ENCODE peak calls at places on chromosomes 5 and 9, in four cellular contexts. W, N, O and L are unnamed samples.

GRCh38 chr9:121637441-121638222 is 13.8 kb upstream of the DAB2IP start:
- DNase-seq in O (no peak), W (peak; percentile 36), N (peak; percentile 66), L (no peak)

GRCh38 chr9:70519912-70520724 is 105.7 kb upstream of the KLF9 start:
- DNase-seq in O (no peak), N (no peak), W (no peak), L (no peak)

GRCh38 chr9:133738806-133739150 is 626 bp upstream of the SARDH start:
- DNase-seq in N (no peak), O (no peak), W (no peak), L (no peak)

GRCh38 chr9:136653323-136654064 is 9.2 kb upstream of the EGFL7 start:
- DNase-seq in N (no peak), O (no peak), W (no peak), L (no peak)

GRCh38 chr5:43941806-43942205 is 338.8 kb downstream of the NNT start:
- DNase-seq in O (no peak), N (no peak), W (no peak), L (no peak)

GRCh38 chr9:102714184-102714583 is 280.9 kb upstream of the CYLC2 start:
- DNase-seq in O (no peak), N (no peak), W (no peak), L (no peak)

GRCh38 chr5:16507716-16508115 is 42.1 kb upstream of the ZNF622 start:
- DNase-seq in W (no peak), N (no peak), O (no peak), L (no peak)

GRCh38 chr5:56172225-56172624 is 60.9 kb downstream of the ANKRD55 start:
- DNase-seq in O (no peak), N (no peak), W (peak; percentile 33), L (no peak)

GRCh38 chr9:32966036-32966435 is 35.4 kb downstream of the APTX start:
- DNase-seq in O (no peak), N (no peak), W (peak; percentile 74), L (no peak)

GRCh38 chr5:176880393-176881020 is 18.6 kb downstream of the HK3 start:
- DNase-seq in W (no peak), N (no peak), O (no peak), L (no peak)

GRCh38 chr9:81380960-81381359 is 308.4 kb downstream of the TLE1 start:
- DNase-seq in W (no peak), N (no peak), O (no peak), L (no peak)

GRCh38 chr9:135280666-135281065 is 193.2 kb downstream of the OLFM1 start:
- DNase-seq in O (no peak), W (no peak), N (no peak), L (no peak)

GRCh38 chr5:65172486-65173129 is 309.1 kb downstream of the ADAMTS6 start:
- DNase-seq in W (no peak), O (no peak), N (no peak), L (no peak)

GRCh38 chr9:85569988-85570387 is 171.8 kb downstream of the AGTPBP1 start:
- DNase-seq in O (no peak), N (no peak), W (peak; percentile 4), L (no peak)

GRCh38 chr5:93721511-93721910 is 19.9 kb downstream of the POU5F2 start:
- DNase-seq in N (no peak), W (no peak), O (no peak), L (no peak)

GRCh38 chr9:97501177-97501971 is at the start of gene TMOD1:
- DNase-seq in N (peak; percentile 99), W (peak; percentile 55), O (peak; percentile 79), L (peak; percentile 91)

GRCh38 chr9:136651859-136652258 is 10.9 kb upstream of the EGFL7 start:
- DNase-seq in N (no peak), W (no peak), O (no peak), L (no peak)

GRCh38 chr9:16217933-16218830 is 652.3 kb downstream of the BNC2 start:
- DNase-seq in N (no peak), O (no peak), W (no peak), L (no peak)

GRCh38 chr5:111134080-111134479 is 41.9 kb downstream of the WDR36 start:
- DNase-seq in W (peak; percentile 88), O (no peak), N (no peak), L (no peak)

GRCh38 chr5:98781964-98782363 is 8.5 kb downstream of the RGMB start:
- DNase-seq in W (no peak), N (no peak), O (no peak), L (no peak)

GRCh38 chr5:77568082-77568481 is 70.4 kb downstream of the OTP start:
- DNase-seq in O (no peak), N (no peak), W (no peak), L (no peak)

GRCh38 chr9:129175825-129176633 is 2.0 kb downstream of the IER5L start:
- DNase-seq in N (peak; percentile 77), O (peak; percentile 92), W (peak; percentile 84), L (peak; percentile 97)

GRCh38 chr9:107706706-107707105 is 217.1 kb upstream of the KLF4 start:
- DNase-seq in W (no peak), N (no peak), O (no peak), L (no peak)

GRCh38 chr5:139635191-139635590 is 13.0 kb upstream of the CXXC5 start:
- DNase-seq in O (no peak), W (no peak), N (no peak), L (no peak)

GRCh38 chr9:78707481-78707977 is 410.6 kb downstream of the PSAT1 start:
- DNase-seq in N (no peak), W (no peak), O (no peak), L (no peak)

GRCh38 chr5:107040907-107041306 is 629.8 kb downstream of the EFNA5 start:
- DNase-seq in W (no peak), O (no peak), N (no peak), L (no peak)

GRCh38 chr5:95727764-95728191 is 3.4 kb upstream of the RHOBTB3 start:
- DNase-seq in N (peak; percentile 31), W (no peak), O (no peak), L (no peak)

GRCh38 chr5:159441441-159441840 is 111.2 kb upstream of the IL12B start:
- DNase-seq in W (no peak), O (no peak), N (peak; percentile 31), L (no peak)

GRCh38 chr5:90131734-90132133 is 277.8 kb downstream of the CETN3 start:
- DNase-seq in O (no peak), W (no peak), N (no peak), L (no peak)

GRCh38 chr5:642481-642880 is 30.3 kb downstream of the CEP72 start:
- DNase-seq in W (no peak), O (no peak), N (no peak), L (no peak)

GRCh38 chr9:23659346-23660006 is 166.6 kb downstream of the ELAVL2 start:
- DNase-seq in N (no peak), O (no peak), W (no peak), L (peak; percentile 66)

GRCh38 chr5:68534131-68534940 is 318.8 kb downstream of the PIK3R1 start:
- DNase-seq in O (peak; percentile 10), W (no peak), N (peak; percentile 52), L (no peak)

GRCh38 chr9:120482424-120483186 is 97.4 kb downstream of the CDK5RAP2 start:
- DNase-seq in W (no peak), O (no peak), N (no peak), L (peak; percentile 75)
- TF ChIP-seq POLR2AphosphoS5 in W (no peak), O (no peak), N (no peak), L (no peak)

DNA sequence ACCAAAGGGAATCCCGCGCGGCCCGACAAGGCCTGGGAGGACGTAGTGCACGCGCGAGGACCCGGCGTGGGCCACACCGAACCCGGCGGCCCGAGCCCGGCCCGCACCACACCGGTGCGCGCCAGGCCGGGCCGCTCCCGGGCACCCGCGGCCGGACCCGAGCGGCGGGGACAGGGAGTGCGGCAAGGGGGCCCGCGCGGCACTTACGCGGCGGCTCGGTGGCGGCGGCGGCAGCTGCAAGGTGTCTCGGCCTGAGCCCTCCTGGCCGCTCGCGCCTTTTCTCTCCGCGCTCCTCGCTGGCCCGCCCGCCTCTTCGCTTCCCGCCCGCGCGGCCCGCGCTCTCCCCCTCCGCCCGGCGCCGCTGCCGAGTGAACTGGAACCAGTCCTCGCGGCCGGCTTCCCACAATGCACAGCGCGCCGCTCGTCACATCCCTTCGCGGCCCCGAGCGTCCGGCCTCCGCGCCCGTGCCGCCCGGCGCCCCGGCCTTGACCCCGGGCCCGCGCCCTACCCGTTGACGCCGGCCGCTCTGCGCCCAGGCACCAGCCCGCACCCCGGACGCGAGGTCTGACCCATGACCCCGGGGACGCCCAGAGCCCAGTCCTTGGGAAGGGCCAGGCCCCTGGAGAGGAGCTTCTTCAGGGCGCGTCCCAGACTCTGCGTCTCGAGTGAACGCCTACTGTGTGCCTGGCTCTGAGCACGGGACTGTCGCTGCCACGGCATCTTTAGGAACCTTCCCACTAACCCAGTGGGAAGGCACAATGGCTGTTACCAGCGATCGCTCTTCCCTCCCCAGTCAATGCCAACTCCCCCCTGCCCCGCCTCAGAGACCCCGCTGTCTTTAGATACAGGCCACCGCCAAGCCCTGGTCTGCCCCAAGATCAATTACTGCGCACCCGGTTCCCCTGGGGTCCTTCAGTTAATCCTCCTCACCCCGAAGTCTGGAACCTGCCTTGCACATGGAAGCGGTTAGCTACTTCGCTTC is at the start of gene MACROH2A1:
- DNase-seq in O (peak; percentile 92), N (peak; percentile 95), W (peak; percentile 83), L (peak; percentile 95)
- TF ChIP-seq CTCF in O (no peak), N (no peak), W (no peak), L (peak; percentile 19)

DNA sequence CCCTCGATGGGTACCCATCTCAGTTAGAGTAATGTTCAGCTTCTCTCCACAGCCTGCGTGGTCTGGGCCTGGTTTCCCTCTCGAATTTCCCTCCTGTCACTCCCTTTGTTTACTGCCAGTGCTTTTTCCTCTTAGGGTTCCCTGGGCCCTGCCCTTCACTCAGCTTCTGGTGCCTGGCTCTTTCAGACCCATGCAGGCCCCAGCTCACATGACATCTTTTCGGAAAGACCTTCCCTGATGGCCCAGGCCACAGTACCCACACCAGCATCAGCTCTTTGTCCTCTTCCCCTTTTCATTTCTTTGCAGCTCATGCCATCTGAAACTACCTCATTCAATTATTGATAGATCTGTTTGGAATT is 68.2 kb upstream of the ABL1 start:
- DNase-seq in O (peak; percentile 37), N (no peak), W (no peak), L (no peak)
- TF ChIP-seq POLR2AphosphoS5 in O (no peak), N (no peak), W (no peak), L (no peak)

GRCh38 chr5:74015716-74016115 is 389.7 kb downstream of the ARHGEF28 start:
- DNase-seq in W (no peak), N (no peak), O (no peak), L (no peak)

GRCh38 chr5:74017112-74017511 is 391.1 kb downstream of the ARHGEF28 start:
- DNase-seq in W (no peak), N (no peak), O (no peak), L (peak; percentile 84)

GRCh38 chr5:74013222-74013621 is 387.2 kb downstream of the ARHGEF28 start:
- DNase-seq in W (no peak), O (no peak), N (no peak), L (no peak)

GRCh38 chr5:74017786-74018211 is 391.8 kb downstream of the ARHGEF28 start:
- DNase-seq in O (no peak), W (no peak), N (no peak), L (peak; percentile 80)

GRCh38 chr5:74016373-74016772 is 390.4 kb downstream of the ARHGEF28 start:
- DNase-seq in W (no peak), N (no peak), O (no peak), L (peak; percentile 79)
- TF ChIP-seq CTCF in W (peak; percentile 12), N (no peak), O (no peak), L (no peak)